ENCODE peak calls at places on chromosomes 16 and 17, in eight cellular contexts. One of them, this sample, is unnamed.

GRCh38 chr17:1979182-1979980 is 45.8 kb downstream of the RTN4RL1 start:
- DNase-seq in CD8-positive, alpha-beta T cell: no peak
- DNase-seq in PC-3: no peak
- DNase-seq in A549: no peak
- DNase-seq in cardiac muscle cell: no peak
- DNase-seq in right atrium auricular region: no peak
- DNase-seq in AG09309: no peak
- DNase-seq in epithelial cell of esophagus: no peak
- DNase-seq in this sample: no peak

GRCh38 chr17:14712471-14713075 is 411.7 kb downstream of the HS3ST3B1 start:
- DNase-seq in epithelial cell of esophagus: peak
- DNase-seq in cardiac muscle cell: no peak
- DNase-seq in PC-3: no peak
- DNase-seq in AG09309: peak
- DNase-seq in CD8-positive, alpha-beta T cell: no peak
- DNase-seq in right atrium auricular region: no peak
- DNase-seq in A549: no peak
- DNase-seq in this sample: peak

GRCh38 chr16:70738083-70738977 is 52.5 kb upstream of the MTSS2 start:
- DNase-seq in right atrium auricular region: no peak
- DNase-seq in PC-3: peak
- DNase-seq in CD8-positive, alpha-beta T cell: peak
- DNase-seq in epithelial cell of esophagus: peak
- DNase-seq in cardiac muscle cell: peak
- DNase-seq in A549: peak
- DNase-seq in AG09309: no peak
- DNase-seq in this sample: peak

GRCh38 chr17:39462644-39463375 is 1.5 kb downstream of the CDK12 start:
- DNase-seq in PC-3: no peak
- DNase-seq in CD8-positive, alpha-beta T cell: peak
- DNase-seq in cardiac muscle cell: peak
- DNase-seq in epithelial cell of esophagus: peak
- DNase-seq in right atrium auricular region: no peak
- DNase-seq in A549: no peak
- DNase-seq in AG09309: no peak
- DNase-seq in this sample: no peak

GRCh38 chr17:76598004-76598439 is 12.4 kb upstream of the ST6GALNAC2 start:
- DNase-seq in PC-3: peak
- DNase-seq in AG09309: no peak
- DNase-seq in A549: no peak
- DNase-seq in epithelial cell of esophagus: no peak
- DNase-seq in cardiac muscle cell: no peak
- DNase-seq in right atrium auricular region: no peak
- DNase-seq in CD8-positive, alpha-beta T cell: no peak
- DNase-seq in this sample: no peak

GRCh38 chr17:31490019-31490383 is 98.5 kb downstream of the RAB11FIP4 start:
- DNase-seq in CD8-positive, alpha-beta T cell: no peak
- DNase-seq in PC-3: no peak
- DNase-seq in A549: no peak
- DNase-seq in right atrium auricular region: no peak
- DNase-seq in cardiac muscle cell: no peak
- DNase-seq in AG09309: no peak
- DNase-seq in epithelial cell of esophagus: no peak
- DNase-seq in this sample: no peak

GRCh38 chr17:82278786-82279379 is 5.4 kb upstream of the CSNK1D start:
- DNase-seq in PC-3: no peak
- DNase-seq in AG09309: no peak
- DNase-seq in cardiac muscle cell: no peak
- DNase-seq in epithelial cell of esophagus: no peak
- DNase-seq in A549: no peak
- DNase-seq in CD8-positive, alpha-beta T cell: no peak
- DNase-seq in right atrium auricular region: no peak
- DNase-seq in this sample: no peak

GRCh38 chr17:65794572-65794971 is 233.1 kb upstream of the AXIN2 start:
- DNase-seq in AG09309: no peak
- DNase-seq in right atrium auricular region: no peak
- DNase-seq in epithelial cell of esophagus: peak
- DNase-seq in PC-3: peak
- DNase-seq in cardiac muscle cell: peak
- DNase-seq in CD8-positive, alpha-beta T cell: no peak
- DNase-seq in A549: peak
- DNase-seq in this sample: peak

GRCh38 chr17:28112199-28112995 is 69.9 kb downstream of the NLK start:
- DNase-seq in right atrium auricular region: no peak
- DNase-seq in cardiac muscle cell: no peak
- DNase-seq in PC-3: peak
- DNase-seq in A549: no peak
- DNase-seq in epithelial cell of esophagus: peak
- DNase-seq in CD8-positive, alpha-beta T cell: no peak
- DNase-seq in AG09309: no peak
- DNase-seq in this sample: peak

GRCh38 chr17:18985475-18985874 is 19.1 kb downstream of the FAM83G start:
- DNase-seq in right atrium auricular region: no peak
- DNase-seq in cardiac muscle cell: no peak
- DNase-seq in AG09309: no peak
- DNase-seq in CD8-positive, alpha-beta T cell: no peak
- DNase-seq in epithelial cell of esophagus: no peak
- DNase-seq in PC-3: no peak
- DNase-seq in A549: no peak
- DNase-seq in this sample: no peak

GRCh38 chr17:1485748-1486376 is 6.6 kb downstream of the MYO1C start:
- DNase-seq in cardiac muscle cell: peak
- DNase-seq in AG09309: no peak
- DNase-seq in epithelial cell of esophagus: peak
- DNase-seq in CD8-positive, alpha-beta T cell: peak
- DNase-seq in A549: peak
- DNase-seq in PC-3: peak
- DNase-seq in right atrium auricular region: peak
- DNase-seq in this sample: peak

DNA sequence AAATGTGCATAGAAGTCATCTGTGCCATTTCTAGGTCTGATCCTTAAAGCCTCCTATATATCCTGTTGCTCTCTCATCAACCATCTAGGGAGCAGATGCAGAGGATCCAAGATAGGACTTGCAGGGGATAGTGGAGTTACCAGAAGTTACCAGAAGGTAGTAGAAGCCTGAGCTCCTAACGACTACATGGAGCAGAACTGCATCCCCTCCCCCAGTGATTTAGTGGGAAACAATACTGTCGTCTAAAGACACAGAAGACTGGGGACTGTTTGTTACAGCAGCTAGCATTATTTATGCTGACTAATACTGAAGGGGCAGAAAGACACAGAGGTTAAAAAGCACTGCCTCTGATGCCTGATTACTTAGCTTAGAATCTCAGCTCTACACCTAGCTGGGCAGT is 15.8 kb downstream of the GP2 start:
- DNase-seq in PC-3: no peak
- DNase-seq in CD8-positive, alpha-beta T cell: no peak
- DNase-seq in epithelial cell of esophagus: no peak
- DNase-seq in right atrium auricular region: no peak
- DNase-seq in A549: no peak
- DNase-seq in AG09309: no peak
- DNase-seq in cardiac muscle cell: no peak
- DNase-seq in this sample: no peak
- TF ChIP-seq CTCF in PC-3: no peak
- TF ChIP-seq CTCF in CD8-positive, alpha-beta T cell: no peak
- TF ChIP-seq CTCF in epithelial cell of esophagus: no peak
- TF ChIP-seq CTCF in right atrium auricular region: no peak
- TF ChIP-seq CTCF in A549: no peak
- TF ChIP-seq CTCF in AG09309: no peak
- TF ChIP-seq CTCF in cardiac muscle cell: no peak
- TF ChIP-seq CTCF in this sample: no peak

GRCh38 chr17:81049973-81050551 is 15.1 kb downstream of the BAIAP2 start:
- DNase-seq in AG09309: no peak
- DNase-seq in PC-3: peak
- DNase-seq in epithelial cell of esophagus: peak
- DNase-seq in right atrium auricular region: no peak
- DNase-seq in cardiac muscle cell: no peak
- DNase-seq in A549: no peak
- DNase-seq in CD8-positive, alpha-beta T cell: no peak
- DNase-seq in this sample: peak

GRCh38 chr17:81052199-81052997 is 17.4 kb downstream of the BAIAP2 start:
- DNase-seq in A549: no peak
- DNase-seq in cardiac muscle cell: no peak
- DNase-seq in right atrium auricular region: no peak
- DNase-seq in AG09309: no peak
- DNase-seq in PC-3: no peak
- DNase-seq in epithelial cell of esophagus: no peak
- DNase-seq in CD8-positive, alpha-beta T cell: no peak
- DNase-seq in this sample: no peak

GRCh38 chr17:81049372-81049911 is 14.5 kb downstream of the BAIAP2 start:
- DNase-seq in cardiac muscle cell: no peak
- DNase-seq in right atrium auricular region: no peak
- DNase-seq in AG09309: no peak
- DNase-seq in PC-3: no peak
- DNase-seq in CD8-positive, alpha-beta T cell: no peak
- DNase-seq in epithelial cell of esophagus: no peak
- DNase-seq in A549: no peak
- DNase-seq in this sample: no peak

GRCh38 chr17:81048827-81049371 is 13.9 kb downstream of the BAIAP2 start:
- DNase-seq in right atrium auricular region: no peak
- DNase-seq in epithelial cell of esophagus: no peak
- DNase-seq in PC-3: no peak
- DNase-seq in AG09309: no peak
- DNase-seq in cardiac muscle cell: no peak
- DNase-seq in A549: no peak
- DNase-seq in CD8-positive, alpha-beta T cell: no peak
- DNase-seq in this sample: no peak

DNA sequence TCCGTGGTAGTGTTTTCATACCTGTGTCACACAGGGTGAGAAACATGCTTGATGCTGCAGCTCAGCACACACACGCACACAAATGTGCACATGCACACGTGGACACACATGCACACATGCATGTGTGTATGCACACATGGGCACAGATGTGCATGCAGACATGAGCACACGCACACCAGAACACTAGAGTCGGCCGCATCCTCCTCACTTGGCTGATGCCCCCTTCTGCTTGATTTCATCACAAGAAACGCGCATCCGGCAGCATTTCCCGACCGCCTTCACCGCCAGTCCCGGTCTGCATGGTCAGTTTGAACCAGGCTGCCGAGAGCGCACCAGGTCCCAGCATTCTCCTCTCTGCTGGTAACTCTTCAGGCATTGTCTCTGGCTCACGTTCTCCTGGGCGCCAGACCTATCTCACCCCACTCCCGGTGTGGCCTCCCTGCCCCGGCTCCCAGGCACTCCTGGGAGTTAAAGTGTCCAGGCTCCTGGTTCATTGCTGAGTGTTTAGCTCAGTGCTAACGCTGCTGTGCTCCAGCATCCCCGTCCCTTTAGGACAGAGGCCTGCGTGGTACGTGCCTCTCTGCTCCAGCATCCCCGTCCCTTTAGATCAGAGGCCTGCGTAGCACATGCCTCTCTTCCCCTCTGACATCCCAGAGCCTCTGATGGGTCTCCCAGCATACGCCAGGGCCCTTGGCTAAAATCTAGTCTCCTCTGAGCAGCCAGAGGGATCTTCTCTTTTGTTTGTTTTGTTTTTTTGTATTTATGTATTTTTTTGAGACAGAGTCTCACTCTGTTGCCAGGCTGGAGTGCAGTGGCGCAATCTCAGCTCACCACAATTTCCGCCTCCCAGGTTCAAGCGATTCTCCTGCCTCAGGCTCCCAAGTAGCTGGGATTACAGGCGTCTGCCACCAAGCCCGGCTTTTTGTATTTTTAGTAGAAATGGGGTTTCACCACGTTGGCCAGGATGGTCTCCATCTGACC is 16.0 kb downstream of the BAIAP2 start:
- DNase-seq in right atrium auricular region: no peak
- DNase-seq in epithelial cell of esophagus: no peak
- DNase-seq in cardiac muscle cell: no peak
- DNase-seq in CD8-positive, alpha-beta T cell: no peak
- DNase-seq in PC-3: no peak
- DNase-seq in AG09309: no peak
- DNase-seq in A549: no peak
- DNase-seq in this sample: no peak
- H3K4me3 ChIP-seq in right atrium auricular region: no peak
- H3K4me3 ChIP-seq in epithelial cell of esophagus: no peak
- H3K4me3 ChIP-seq in cardiac muscle cell: no peak
- H3K4me3 ChIP-seq in CD8-positive, alpha-beta T cell: no peak
- H3K4me3 ChIP-seq in PC-3: no peak
- H3K4me3 ChIP-seq in AG09309: no peak
- H3K4me3 ChIP-seq in A549: no peak
- H3K4me3 ChIP-seq in this sample: no peak

DNA sequence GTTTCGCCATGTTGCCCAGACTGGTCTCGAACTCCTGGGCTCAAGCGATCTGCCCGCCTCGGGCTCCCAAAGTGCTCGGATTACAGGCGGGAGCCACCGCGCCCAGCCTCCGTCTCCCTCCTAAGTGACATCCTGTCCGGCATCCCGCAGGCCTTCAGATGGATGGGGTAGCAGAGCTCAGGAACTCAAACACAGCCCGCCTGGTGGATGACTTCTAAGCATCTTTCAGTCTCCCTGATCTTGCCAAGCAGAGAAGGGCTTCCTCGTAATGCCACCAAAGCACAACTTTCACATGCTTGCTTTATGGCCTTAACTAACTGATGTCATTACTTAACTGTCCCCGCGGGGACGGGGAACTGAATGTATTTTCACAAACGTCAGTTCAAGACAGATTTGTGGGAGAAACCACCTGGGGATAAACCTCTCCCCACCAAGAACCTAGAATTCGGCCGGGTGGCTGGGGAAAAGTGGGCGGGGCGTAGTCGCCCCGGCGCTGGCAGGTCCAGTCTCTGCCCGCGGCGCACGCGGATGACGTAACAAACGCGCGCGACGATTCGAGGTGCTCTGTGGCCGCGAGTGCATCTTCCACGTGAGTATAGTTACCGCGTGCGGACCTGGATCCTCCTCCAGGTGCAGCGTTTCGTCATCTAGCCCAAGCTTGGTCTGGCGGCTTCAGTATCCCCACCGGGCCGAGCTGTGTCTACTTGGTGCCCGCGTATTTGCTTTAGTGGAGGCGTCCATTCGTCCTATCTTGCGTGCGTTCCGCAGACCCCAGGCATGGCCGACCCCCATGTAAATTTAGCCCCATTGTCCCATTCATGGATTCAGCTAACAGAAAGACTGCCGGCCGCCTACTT is at the start of gene PFAS:
- DNase-seq in PC-3: peak
- DNase-seq in CD8-positive, alpha-beta T cell: peak
- DNase-seq in cardiac muscle cell: peak
- DNase-seq in A549: peak
- DNase-seq in epithelial cell of esophagus: peak
- DNase-seq in AG09309: peak
- DNase-seq in right atrium auricular region: peak
- DNase-seq in this sample: peak
- TF ChIP-seq CTCF in PC-3: no peak
- TF ChIP-seq CTCF in CD8-positive, alpha-beta T cell: no peak
- TF ChIP-seq CTCF in cardiac muscle cell: no peak
- TF ChIP-seq CTCF in A549: no peak
- TF ChIP-seq CTCF in epithelial cell of esophagus: no peak
- TF ChIP-seq CTCF in AG09309: no peak
- TF ChIP-seq CTCF in right atrium auricular region: no peak
- TF ChIP-seq CTCF in this sample: no peak

DNA sequence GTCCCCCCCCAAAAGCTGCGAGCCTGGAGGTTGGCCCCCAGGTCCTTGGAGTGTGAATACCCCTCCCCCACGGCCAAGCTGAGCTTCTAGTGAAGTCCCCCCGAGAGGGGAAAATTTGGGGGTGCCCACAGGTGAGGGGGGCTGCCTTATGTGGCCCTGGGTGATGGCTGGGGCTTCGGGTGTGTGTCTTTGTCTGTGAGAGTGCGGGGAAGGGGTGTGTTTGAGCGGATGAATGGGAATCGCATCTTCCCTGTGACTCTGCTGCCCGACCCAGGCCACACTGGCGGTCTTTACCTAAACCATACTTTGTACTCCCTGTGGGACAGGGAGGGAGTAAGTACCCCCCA is 1.2 kb downstream of the SBK1 start:
- DNase-seq in CD8-positive, alpha-beta T cell: no peak
- DNase-seq in PC-3: no peak
- DNase-seq in AG09309: no peak
- DNase-seq in right atrium auricular region: no peak
- DNase-seq in cardiac muscle cell: no peak
- DNase-seq in epithelial cell of esophagus: no peak
- DNase-seq in A549: no peak
- DNase-seq in this sample: no peak
- H3K4me3 ChIP-seq in CD8-positive, alpha-beta T cell: peak
- H3K4me3 ChIP-seq in PC-3: peak
- H3K4me3 ChIP-seq in AG09309: no peak
- H3K4me3 ChIP-seq in right atrium auricular region: no peak
- H3K4me3 ChIP-seq in cardiac muscle cell: peak
- H3K4me3 ChIP-seq in epithelial cell of esophagus: no peak
- H3K4me3 ChIP-seq in A549: peak
- H3K4me3 ChIP-seq in this sample: no peak